ENCODE peak calls at places on chromosomes 16 and 17, in nine cellular contexts. M is AG09319; N is WTC11; L is right cardiac atrium; B is stimulated activated CD4-positive, alpha-beta T cell treated with anti-CD3 and anti-CD28 coated beads, Interleukin-4, amount 100 ng/mL, for 48 hours; I is iPS-NIHi11; D is Calu3; E is NCI-H460; S is NCI-H1436 treated with DMSO at 0.1 percent for 48 hours. P is an unnamed sample.

GRCh38 chr17:58121925-58122324 is 26.3 kb upstream of the OR4D1 start:
- DNase-seq in M (no peak), N (peak), L (no peak), B (no peak), I (peak), D (peak), E (peak), S (peak), P (peak)

GRCh38 chr16:50635505-50636392 is 45.4 kb downstream of the SNX20 start:
- DNase-seq in M (no peak), N (peak), L (peak), B (no peak), I (peak), D (no peak), E (no peak), S (no peak), P (no peak)

GRCh38 chr16:60304725-60305124 is 1570.6 kb upstream of the GOT2 start:
- DNase-seq in M (no peak), N (no peak), L (no peak), B (no peak), I (no peak), D (no peak), E (no peak), S (no peak), P (no peak)

GRCh38 chr17:10059684-10060211 is 138.7 kb downstream of the GAS7 start:
- DNase-seq in M (no peak), N (no peak), L (peak), B (no peak), I (no peak), D (no peak), E (no peak), S (no peak), P (no peak)

GRCh38 chr16:2719328-2720062 is 529 bp downstream of the PRSS27 start:
- DNase-seq in M (no peak), N (no peak), L (no peak), B (no peak), I (no peak), D (peak), E (no peak), S (no peak), P (no peak)

GRCh38 chr17:73023759-73024158 is 68.7 kb downstream of the SLC39A11 start:
- DNase-seq in M (no peak), N (no peak), L (no peak), B (no peak), I (no peak), D (no peak), E (no peak), S (no peak), P (no peak)

GRCh38 chr16:88532434-88533241 is 37.6 kb upstream of the ZC3H18 start:
- DNase-seq in M (no peak), N (no peak), L (peak), B (no peak), I (peak), D (no peak), E (no peak), S (no peak), P (no peak)

GRCh38 chr17:77470800-77471733 is 330.3 kb downstream of the SEC14L1 start:
- DNase-seq in M (no peak), N (peak), L (peak), B (no peak), I (peak), D (peak), E (no peak), S (no peak), P (peak)

GRCh38 chr17:14833201-14833773 is 431.8 kb downstream of the PMP22 start:
- DNase-seq in M (peak), N (no peak), L (no peak), B (no peak), I (no peak), D (no peak), E (no peak), S (no peak), P (no peak)

GRCh38 chr16:1068451-1068850 is 4.1 kb upstream of the SSTR5 start:
- DNase-seq in M (no peak), N (no peak), L (no peak), B (no peak), I (no peak), D (no peak), E (no peak), S (no peak), P (no peak)

GRCh38 chr17:68939195-68939594 is 16.0 kb downstream of the ABCA8 start:
- DNase-seq in M (no peak), N (no peak), L (no peak), B (no peak), I (no peak), D (no peak), E (no peak), S (no peak), P (no peak)

GRCh38 chr17:63550816-63551639 is 751 bp downstream of the DCAF7 start:
- DNase-seq in M (no peak), N (no peak), L (no peak), B (peak), I (peak), D (no peak), E (no peak), S (no peak), P (peak)

GRCh38 chr17:6489016-6489550 is 44.8 kb downstream of the PIMREG start:
- DNase-seq in M (no peak), N (no peak), L (peak), B (no peak), I (no peak), D (no peak), E (no peak), S (no peak), P (no peak)

GRCh38 chr17:81999587-81999974 is 22.2 kb downstream of the ASPSCR1 start:
- DNase-seq in M (no peak), N (no peak), L (no peak), B (no peak), I (no peak), D (no peak), E (no peak), S (no peak), P (no peak)

GRCh38 chr17:7704601-7705268 is at the start of gene EFNB3:
- DNase-seq in M (no peak), N (peak), L (no peak), B (no peak), I (peak), D (no peak), E (no peak), S (no peak), P (no peak)

GRCh38 chr17:28372945-28373274 is 1.4 kb downstream of the SARM1 start:
- DNase-seq in M (no peak), N (no peak), L (no peak), B (no peak), I (no peak), D (no peak), E (no peak), S (no peak), P (no peak)

GRCh38 chr17:49995055-49995738 is at the start of gene DLX3:
- DNase-seq in M (peak), N (peak), L (peak), B (no peak), I (peak), D (peak), E (peak), S (peak), P (peak)

P was measured in renal cortical epithelial cell.